ENCODE peak calls at places on chromosomes 7 and 10, in nine cellular contexts. L is fibroblast of mammary gland, Z is AG04450, X is Calu3, W is spleen, H is bronchial epithelial cell, T is astrocyte of the spinal cord, O is AG09309, M is AG10803. J is an unnamed sample.

GRCh38 chr7:129719980-129720732 is 108.6 kb downstream of the NRF1 start:
- DNase-seq in L (no peak), Z (no peak), X (no peak), W (no peak), H (no peak), T (no peak), O (no peak), M (no peak), J (peak; percentile 37)

GRCh38 chr10:132861884-132862461 is 76.0 kb upstream of the NKX6-2 start:
- DNase-seq in L (no peak), Z (no peak), X (no peak), W (peak; percentile 63), H (no peak), T (no peak), O (no peak), M (no peak), J (no peak)

GRCh38 chr10:131247873-131248272 is 63.6 kb downstream of the TCERG1L start:
- DNase-seq in L (no peak), Z (no peak), X (no peak), W (peak; percentile 5), H (no peak), T (no peak), O (no peak), M (no peak), J (no peak)

GRCh38 chr10:131982185-131982756 is 548 bp upstream of the BNIP3 start:
- DNase-seq in L (no peak), Z (no peak), X (no peak), W (no peak), H (no peak), T (no peak), O (no peak), M (no peak), J (no peak)

GRCh38 chr10:78398385-78398784 is 364.7 kb downstream of the RPS24 start:
- DNase-seq in L (no peak), Z (no peak), X (no peak), W (no peak), H (no peak), T (no peak), O (no peak), M (no peak), J (no peak)

GRCh38 chr10:94276140-94276539 is 86.6 kb downstream of the NOC3L start:
- DNase-seq in L (no peak), Z (no peak), X (no peak), W (no peak), H (no peak), T (no peak), O (no peak), M (no peak), J (no peak)

GRCh38 chr10:114174462-114175190 is 623 bp upstream of the CCDC186 start:
- DNase-seq in L (peak; percentile 79), Z (peak; percentile 3), X (peak; percentile 33), W (peak; percentile 88), H (peak; percentile 80), T (peak; percentile 26), O (no peak), M (peak; percentile 34), J (peak; percentile 84)

GRCh38 chr7:114047889-114048288 is 129.1 kb upstream of the PPP1R3A start:
- DNase-seq in L (peak; percentile 88), Z (peak; percentile 42), X (no peak), W (no peak), H (peak; percentile 76), T (peak; percentile 52), O (peak; percentile 70), M (peak; percentile 65), J (peak; percentile 85)

GRCh38 chr10:126839094-126839761 is 66.0 kb upstream of the DOCK1 start:
- DNase-seq in L (no peak), Z (no peak), X (peak; percentile 32), W (no peak), H (no peak), T (no peak), O (no peak), M (no peak), J (no peak)

GRCh38 chr10:119516381-119517234 is 25.9 kb downstream of the RGS10 start:
- DNase-seq in L (no peak), Z (no peak), X (no peak), W (peak; percentile 87), H (no peak), T (peak; percentile 30), O (no peak), M (no peak), J (peak; percentile 75)

GRCh38 chr7:148773344-148773743 is 74.6 kb downstream of the CUL1 start:
- DNase-seq in L (no peak), Z (no peak), X (no peak), W (no peak), H (no peak), T (peak; percentile 77), O (no peak), M (no peak), J (peak; percentile 88)

GRCh38 chr10:133132711-133133291 is 27.2 kb upstream of the KNDC1 start:
- DNase-seq in L (no peak), Z (no peak), X (no peak), W (peak; percentile 62), H (no peak), T (no peak), O (no peak), M (no peak), J (no peak)

GRCh38 chr10:4883079-4883739 is 57.2 kb downstream of the AKR1E2 start:
- DNase-seq in L (peak; percentile 88), Z (peak; percentile 48), X (no peak), W (no peak), H (peak; percentile 96), T (peak; percentile 15), O (peak; percentile 13), M (peak; percentile 9), J (peak; percentile 72)

GRCh38 chr10:17385066-17385465 is 69.3 kb downstream of the ST8SIA6 start:
- DNase-seq in L (no peak), Z (no peak), X (no peak), W (no peak), H (no peak), T (no peak), O (no peak), M (no peak), J (no peak)

GRCh38 chr7:46839651-46840050 is 742.3 kb downstream of the TNS3 start:
- DNase-seq in L (peak; percentile 82), Z (no peak), X (no peak), W (no peak), H (peak; percentile 33), T (peak; percentile 44), O (no peak), M (peak; percentile 55), J (no peak)

GRCh38 chr7:101562531-101563197 is 66.4 kb downstream of the MYL10 start:
- DNase-seq in L (no peak), Z (no peak), X (no peak), W (no peak), H (no peak), T (no peak), O (no peak), M (no peak), J (no peak)

DNA sequence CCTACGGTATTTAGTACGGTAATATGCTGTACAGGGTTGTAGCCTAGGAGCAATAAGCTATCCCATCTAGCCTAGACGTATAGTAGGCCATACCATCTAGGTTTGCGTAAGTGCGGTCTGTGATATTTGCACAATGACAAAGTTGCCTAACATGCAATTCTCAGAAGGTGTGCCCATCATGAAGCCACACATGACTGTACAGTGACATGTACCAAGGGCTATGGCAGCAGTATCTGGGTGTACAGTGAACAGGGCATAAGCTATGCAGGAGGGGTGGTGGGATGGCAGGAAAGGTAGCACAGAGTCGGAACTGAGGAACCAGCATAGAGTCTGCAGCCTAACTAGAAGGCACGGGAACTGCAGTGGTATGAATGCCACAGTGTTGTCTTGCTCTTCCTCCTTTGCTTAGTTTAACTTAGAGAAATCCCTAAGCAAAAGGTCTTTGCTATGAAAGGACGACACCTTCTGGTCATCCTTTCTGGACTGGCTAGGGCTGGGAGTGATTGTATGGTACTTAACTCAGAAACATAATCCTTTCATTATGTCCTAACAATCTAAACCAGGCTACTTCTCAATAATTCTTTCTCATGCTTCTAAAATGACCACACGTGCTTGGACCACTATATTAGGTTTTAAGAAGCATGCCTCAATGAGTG is 93.5 kb downstream of the DYNC1I1 start:
- DNase-seq in L (peak; percentile 28), Z (no peak), X (no peak), W (no peak), H (no peak), T (peak; percentile 46), O (peak; percentile 16), M (peak; percentile 67), J (peak; percentile 72)
- TF ChIP-seq CTCF in L (peak; percentile 31), Z (peak; percentile 23), X (no peak), W (no peak), H (peak; percentile 5), T (peak; percentile 61), O (peak; percentile 62), M (peak; percentile 68), J (peak; percentile 69)

DNA sequence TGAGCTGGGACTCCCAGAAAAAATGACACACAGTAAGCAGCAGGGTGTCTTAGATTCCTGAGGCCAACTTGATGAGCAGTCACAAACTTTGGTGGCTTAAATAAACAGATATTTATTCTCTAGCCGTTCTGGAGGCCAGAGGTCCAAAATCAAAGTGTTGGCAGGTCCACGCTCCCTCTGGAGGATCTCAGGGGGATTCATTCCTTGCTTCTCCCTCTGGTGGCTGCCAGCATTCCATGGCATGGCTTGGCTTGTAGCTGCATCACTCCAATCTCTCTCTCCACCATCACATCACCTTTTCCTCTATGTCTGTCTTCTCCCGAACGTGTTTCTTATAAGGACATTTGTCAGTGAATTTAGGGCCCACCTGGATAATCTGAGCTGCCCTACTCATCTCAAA is 98.4 kb downstream of the OSBPL3 start:
- DNase-seq in L (no peak), Z (no peak), X (peak; percentile 31), W (no peak), H (no peak), T (no peak), O (no peak), M (no peak), J (no peak)
- TF ChIP-seq CTCF in L (peak; percentile 4), Z (peak; percentile 33), X (no peak), W (no peak), H (peak; percentile 13), T (peak; percentile 13), O (peak; percentile 20), M (no peak), J (peak; percentile 36)

DNA sequence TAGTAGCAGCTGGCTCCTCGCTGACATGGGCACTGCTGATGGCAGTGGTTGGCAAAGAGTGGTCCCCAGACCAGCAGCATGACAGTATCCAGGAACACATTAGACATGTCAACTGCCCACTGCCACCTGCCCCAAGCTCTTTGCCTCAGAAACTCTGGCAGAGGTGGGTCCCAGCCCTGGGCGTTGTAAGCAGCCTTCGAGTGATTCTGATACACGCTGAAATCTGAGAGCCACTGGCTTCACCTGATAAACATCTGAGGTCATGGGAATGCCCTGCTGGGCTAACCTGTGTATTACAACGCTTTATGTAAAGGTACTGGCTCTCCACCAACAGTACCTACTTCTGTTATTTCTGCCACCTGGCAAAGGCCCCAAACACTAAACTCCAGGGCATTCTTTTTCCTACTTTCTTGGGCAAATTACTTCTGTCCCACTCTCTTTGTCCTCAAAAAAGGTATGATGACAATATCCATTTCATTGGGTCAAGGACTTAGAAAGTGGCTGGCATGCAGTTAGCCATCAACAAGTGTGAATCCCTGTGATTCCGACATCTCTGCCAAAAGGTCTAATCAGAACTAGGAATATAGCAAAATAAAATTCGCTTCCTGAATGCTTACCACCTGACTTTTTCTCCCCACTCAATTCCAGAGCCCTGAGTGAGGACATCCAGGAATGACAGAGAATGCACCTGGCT is 9.2 kb downstream of the SGMS1 start:
- DNase-seq in L (no peak), Z (no peak), X (peak; percentile 53), W (no peak), H (peak; percentile 72), T (no peak), O (no peak), M (no peak), J (no peak)
- TF ChIP-seq CTCF in L (peak; percentile 14), Z (peak; percentile 16), X (no peak), W (no peak), H (peak; percentile 73), T (peak; percentile 26), O (no peak), M (no peak), J (peak; percentile 2)

GRCh38 chr10:28532509-28533314 is at the start of gene WAC:
- DNase-seq in L (peak; percentile 88), Z (peak; percentile 82), X (peak; percentile 97), W (peak; percentile 99), H (peak; percentile 71), T (peak; percentile 95), O (peak; percentile 63), M (peak; percentile 91), J (peak; percentile 95)
- TF ChIP-seq CTCF in L (no peak), Z (no peak), X (no peak), W (no peak), H (no peak), T (no peak), O (no peak), M (peak; percentile 9), J (peak; percentile 10)

J was measured in choroid plexus epithelial cell.